ENCODE peak calls at places on chromosomes 16 and 17, in four cellular contexts. N is GM12878, R is HepG2, M is K562. B is an unnamed sample.

GRCh38 chr17:74354123-74354522 is 7.5 kb downstream of the BTBD17 start:
- DNase-seq in M (peak; percentile 84), N (no peak), R (peak; percentile 67), B (no peak)

GRCh38 chr16:11258553-11259287 is 2.7 kb upstream of the SOCS1 start:
- DNase-seq in M (no peak), R (peak; percentile 65), N (peak; percentile 68), B (no peak)

GRCh38 chr16:81170824-81171223 is 67.7 kb upstream of the BCO1 start:
- DNase-seq in M (no peak), N (no peak), R (no peak), B (no peak)

GRCh38 chr16:28189237-28189636 is 22.5 kb downstream of the XPO6 start:
- DNase-seq in N (no peak), R (no peak), M (no peak), B (no peak)

GRCh38 chr17:41267711-41268110 is 2.5 kb downstream of the KRTAP9-6 start:
- DNase-seq in R (no peak), M (no peak), N (no peak), B (no peak)

GRCh38 chr16:11985250-11985649 is 8.7 kb downstream of the SNX29 start:
- DNase-seq in N (no peak), R (no peak), M (no peak), B (no peak)

GRCh38 chr16:85686912-85687591 is 1.7 kb downstream of the GINS2 start:
- DNase-seq in R (no peak), N (no peak), M (peak; percentile 69), B (no peak)

GRCh38 chr17:70906808-70907207 is 737.5 kb downstream of the KCNJ2 start:
- DNase-seq in M (no peak), R (no peak), N (no peak), B (no peak)

GRCh38 chr17:82836823-82837357 is 2.9 kb downstream of the ZNF750 start:
- DNase-seq in R (no peak), N (no peak), M (peak; percentile 53), B (peak; percentile 47)

GRCh38 chr16:72673118-72673517 is 374.8 kb downstream of the ZFHX3 start:
- DNase-seq in R (no peak), N (no peak), M (no peak), B (no peak)

GRCh38 chr17:22221344-22221743 is 529.0 kb downstream of the KCNJ18 start:
- DNase-seq in R (no peak), M (peak; percentile 24), N (no peak), B (no peak)

GRCh38 chr16:31129568-31130335 is 5.8 kb downstream of the PRSS8 start:
- DNase-seq in R (no peak), M (no peak), N (no peak), B (no peak)
- TF ChIP-seq FOXM1 in R (no peak), M (no peak), N (no peak), B (no peak)

DNA sequence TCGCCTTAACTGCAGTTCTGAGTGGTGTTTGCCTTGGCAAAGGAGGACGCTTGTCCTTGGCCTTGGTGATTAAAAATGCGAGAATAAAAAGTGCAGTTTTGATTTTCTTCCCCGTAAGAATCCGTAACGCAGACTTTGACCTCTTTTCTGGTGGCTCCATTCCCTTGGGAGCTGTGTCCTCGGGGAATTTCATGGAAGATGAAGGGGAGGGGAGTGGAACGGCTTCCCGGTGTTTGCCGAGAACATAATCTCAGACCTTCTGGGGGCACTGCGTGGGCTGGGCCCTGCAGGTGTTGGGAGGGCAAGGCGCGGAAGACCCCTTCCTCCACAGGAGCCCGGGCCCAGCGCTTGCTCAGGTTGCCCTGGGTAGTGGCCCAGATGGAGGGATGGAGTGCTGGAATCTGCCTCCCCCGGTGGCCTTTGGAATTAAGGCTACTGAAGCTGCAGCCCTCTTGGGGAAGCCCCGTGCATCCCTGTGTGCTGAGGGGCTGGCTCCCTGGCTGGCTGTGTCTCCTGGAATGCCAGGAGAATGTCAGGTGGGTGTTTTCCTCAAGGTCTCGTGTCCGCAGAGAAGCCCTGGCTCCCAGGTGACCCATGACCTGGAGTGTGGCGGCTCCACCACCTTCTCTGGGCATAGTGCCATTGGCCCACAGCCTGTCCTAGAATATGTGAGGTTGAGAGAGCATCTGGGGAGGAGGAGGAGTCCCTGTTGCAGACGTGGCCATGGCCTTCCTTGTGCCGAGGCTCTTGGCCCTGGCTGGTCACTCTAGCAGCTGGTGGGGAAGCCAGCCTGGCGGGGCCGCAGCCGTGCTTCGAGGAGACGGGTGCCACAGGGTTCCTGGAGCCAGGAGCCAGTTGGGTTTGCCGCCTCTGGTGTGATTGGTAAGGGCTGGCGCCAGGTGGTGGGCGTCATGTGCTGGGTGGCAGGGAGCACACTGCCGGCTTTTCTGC is 3.1 kb downstream of the BAIAP2 start:
- DNase-seq in M (no peak), N (no peak), R (no peak), B (no peak)
- TF ChIP-seq BHLHE40 in M (no peak), N (no peak), R (no peak), B (no peak)

GRCh38 chr17:2438823-2439222 is 38.0 kb upstream of the MNT start:
- DNase-seq in N (no peak), R (no peak), M (no peak), B (no peak)
- TF ChIP-seq FOXM1 in N (no peak), R (no peak), M (no peak), B (no peak)

DNA sequence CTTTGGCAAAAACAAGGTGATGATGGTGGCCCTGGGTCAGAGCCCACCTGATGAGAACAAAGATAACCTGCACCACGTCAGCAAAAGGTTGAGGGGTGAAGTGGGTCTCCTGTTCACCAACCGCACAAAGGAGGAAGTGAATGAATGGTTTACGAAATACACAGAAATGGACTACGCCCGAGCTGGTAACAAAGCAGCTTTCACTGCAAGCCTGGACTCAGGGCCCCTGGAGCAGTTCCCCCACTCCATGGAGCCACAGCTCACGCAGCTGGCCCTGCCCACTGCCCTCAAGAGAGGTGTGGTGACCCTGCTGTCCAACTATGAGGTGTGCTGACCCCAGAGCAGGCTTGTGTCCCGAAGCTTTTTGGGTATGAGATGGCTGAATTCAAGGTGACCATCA is 29.7 kb upstream of the DLX4 start:
- DNase-seq in R (peak; percentile 83), N (no peak), M (no peak), B (no peak)
- TF ChIP-seq BHLHE40 in R (no peak), N (no peak), M (no peak), B (no peak)

DNA sequence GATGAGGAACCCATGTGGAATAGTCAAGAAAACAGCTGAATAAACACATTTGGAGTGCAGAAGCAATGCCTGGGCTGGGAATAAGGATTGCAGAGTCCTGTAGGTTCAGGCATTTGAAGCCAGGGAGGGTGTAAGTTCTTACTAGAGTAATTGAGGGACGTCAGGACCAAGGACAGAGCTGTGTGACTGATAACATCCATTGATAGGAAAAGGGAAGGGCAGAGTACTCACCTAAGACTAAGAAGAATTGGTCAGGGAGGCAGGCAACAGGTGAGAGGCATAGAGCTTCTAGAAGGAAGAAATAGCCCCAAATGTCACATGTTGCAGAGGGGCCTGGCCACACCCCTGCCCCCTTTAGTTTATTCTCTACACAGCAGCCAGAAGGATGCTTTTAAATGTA is 79.8 kb upstream of the TMEM132E start:
- DNase-seq in N (no peak), M (peak; percentile 21), R (no peak), B (peak; percentile 7)
- TF ChIP-seq FOXM1 in N (no peak), M (no peak), R (no peak), B (no peak)

B was measured in HEK293T.